ENCODE peak calls at places on chromosomes 12 and 14, in seven cellular contexts. V is activated effector memory CD4-positive, alpha-beta T cell treated with Interleukin-2 at 50 U/mL for 16 hours; H is CD4-positive, alpha-beta T cell; N is activated CD4-positive, alpha-beta T cell treated with anti-CD3 and anti-CD28 coated beads for 24 hours; W is left cardiac atrium; F is activated gamma-delta T cell treated with anti-CD3 and anti-CD28 coated beads, Interleukin-2, amount 50 U/mL, for 16 hours; O is effector memory CD4-positive, alpha-beta T cell. X is an unnamed sample.

GRCh38 chr12:83642205-83642604 is 955.5 kb downstream of the TMTC2 start:
- DNase-seq in V (no peak), H (no peak), N (no peak), W (no peak), F (no peak), O (no peak), X (no peak)

GRCh38 chr14:34501997-34502396 is 37.5 kb downstream of the EAPP start:
- DNase-seq in V (no peak), H (no peak), N (no peak), W (no peak), F (no peak), O (no peak), X (no peak)

GRCh38 chr12:4307593-4308333 is 13.2 kb upstream of the TIGAR start:
- DNase-seq in V (no peak), H (no peak), N (no peak), W (peak), F (no peak), O (no peak), X (peak)

GRCh38 chr12:82756303-82756702 is 69.6 kb downstream of the TMTC2 start:
- DNase-seq in V (no peak), H (no peak), N (no peak), W (no peak), F (no peak), O (no peak), X (no peak)

GRCh38 chr14:99191663-99192621 is 80.1 kb downstream of the BCL11B start:
- DNase-seq in V (peak), H (peak), N (no peak), W (peak), F (no peak), O (peak), X (no peak)

GRCh38 chr12:29073631-29074239 is 75.3 kb upstream of the FAR2 start:
- DNase-seq in V (no peak), H (no peak), N (no peak), W (no peak), F (no peak), O (no peak), X (peak)

GRCh38 chr12:16955083-16955657 is 349.2 kb upstream of the LMO3 start:
- DNase-seq in V (no peak), H (no peak), N (no peak), W (no peak), F (no peak), O (no peak), X (no peak)

GRCh38 chr12:55908726-55909512 is 18.8 kb downstream of the PYM1 start:
- DNase-seq in V (no peak), H (no peak), N (no peak), W (no peak), F (no peak), O (no peak), X (no peak)

GRCh38 chr14:91873476-91874265 is 6.3 kb upstream of the TC2N start:
- DNase-seq in V (peak), H (peak), N (peak), W (no peak), F (peak), O (peak), X (no peak)

GRCh38 chr14:74502236-74503019 is 8.9 kb downstream of the ISCA2 start:
- DNase-seq in V (no peak), H (no peak), N (no peak), W (no peak), F (no peak), O (no peak), X (no peak)

GRCh38 chr14:102822311-102822863 is 45.1 kb downstream of the TRAF3 start:
- DNase-seq in V (no peak), H (no peak), N (peak), W (no peak), F (no peak), O (no peak), X (no peak)

GRCh38 chr12:109764776-109765492 is 51.3 kb downstream of the FAM222A start:
- DNase-seq in V (no peak), H (no peak), N (no peak), W (no peak), F (no peak), O (no peak), X (no peak)

GRCh38 chr14:104284107-104284592 is 145.8 kb downstream of the KIF26A start:
- DNase-seq in V (no peak), H (no peak), N (no peak), W (peak), F (no peak), O (no peak), X (no peak)

GRCh38 chr12:39441963-39442894 is 691 bp downstream of the KIF21A start:
- DNase-seq in V (peak), H (peak), N (peak), W (peak), F (peak), O (peak), X (peak)

GRCh38 chr14:104393199-104393897 is 186.2 kb upstream of the C14orf180 start:
- DNase-seq in V (no peak), H (no peak), N (no peak), W (no peak), F (no peak), O (no peak), X (no peak)

GRCh38 chr12:6039894-6040601 is 84.4 kb downstream of the VWF start:
- DNase-seq in V (peak), H (peak), N (peak), W (peak), F (peak), O (no peak), X (peak)